ENCODE peak calls at places on chromosomes 11 and 22, in seven cellular contexts. O is HCT116; V is HL-60; G is RWPE1; S is pancreas; D is CD4-positive, alpha-beta T cell; F is cardiac muscle cell. T is an unnamed sample.
A peak's percentile ranks its signal among the peaks of the same experiment; 100 is the strongest.

GRCh38 chr22:21942407-21942895 is 10.2 kb downstream of the PPM1F start:
- DNase-seq in V (peak; percentile 29), D (no peak), S (peak; percentile 39), G (peak; percentile 63), O (peak; percentile 44), F (peak; percentile 83), T (no peak)

GRCh38 chr11:64206457-64207246 is at the start of gene FERMT3:
- DNase-seq in G (no peak), S (no peak), O (no peak), F (no peak), V (peak; percentile 95), D (peak; percentile 71), T (no peak)

GRCh38 chr11:28153586-28153985 is 45.4 kb downstream of the METTL15 start:
- DNase-seq in F (no peak), V (no peak), D (no peak), O (no peak), G (no peak), S (no peak), T (no peak)

GRCh38 chr22:30909306-30909705 is 59.3 kb downstream of the MORC2 start:
- DNase-seq in G (no peak), F (no peak), V (no peak), S (no peak), O (no peak), D (no peak), T (no peak)

GRCh38 chr11:74159642-74160041 is 11.2 kb downstream of the C2CD3 start:
- DNase-seq in S (no peak), D (no peak), G (no peak), O (no peak), F (no peak), V (no peak), T (no peak)

GRCh38 chr11:43392713-43393112 is 34.0 kb downstream of the TTC17 start:
- DNase-seq in V (no peak), O (no peak), F (no peak), D (no peak), G (no peak), S (no peak), T (no peak)

GRCh38 chr11:23727821-23728220 is 769.0 kb upstream of the LUZP2 start:
- DNase-seq in V (no peak), G (peak; percentile 62), F (peak; percentile 43), D (no peak), S (no peak), O (no peak), T (peak; percentile 8)

GRCh38 chr11:103380031-103380430 is 270.8 kb downstream of the DYNC2H1 start:
- DNase-seq in D (no peak), V (no peak), G (no peak), S (no peak), F (no peak), O (no peak), T (no peak)

GRCh38 chr22:44765571-44766285 is 13.4 kb downstream of the ARHGAP8 start:
- DNase-seq in S (no peak), F (peak; percentile 13), V (no peak), D (no peak), G (no peak), O (no peak), T (no peak)

GRCh38 chr11:35087648-35088047 is 51.3 kb upstream of the CD44 start:
- DNase-seq in G (no peak), F (peak; percentile 90), S (no peak), O (no peak), V (peak; percentile 61), D (no peak), T (no peak)

GRCh38 chr22:23431337-23432072 is 148.6 kb downstream of the IGLL1 start:
- DNase-seq in O (no peak), G (no peak), F (peak; percentile 13), S (no peak), V (no peak), D (no peak), T (peak; percentile 68)

GRCh38 chr11:12696911-12697581 is 22.8 kb downstream of the TEAD1 start:
- DNase-seq in D (no peak), S (no peak), O (peak; percentile 57), V (no peak), F (no peak), G (peak; percentile 72), T (no peak)

DNA sequence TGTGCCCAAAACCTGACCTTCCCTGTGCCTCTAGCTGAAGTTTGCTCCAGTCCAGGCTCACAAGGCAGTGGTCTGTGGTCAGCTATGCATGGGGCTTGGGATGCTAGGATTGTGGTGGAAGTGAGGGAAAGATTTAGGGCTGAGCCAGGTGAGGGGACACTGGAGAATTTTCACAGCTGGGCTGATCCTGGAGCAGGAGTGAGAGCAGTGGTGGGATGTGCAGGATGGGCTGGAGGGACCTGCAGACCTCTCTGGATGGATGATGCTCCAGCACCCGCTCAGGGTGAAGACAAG is 23.9 kb upstream of the KDM2A start:
- DNase-seq in D (no peak), V (no peak), F (no peak), G (no peak), S (no peak), O (no peak), T (no peak)
- H3K27ac ChIP-seq in D (no peak overlapping the region), V (no peak overlapping the region), F (no peak overlapping the region), G (no peak overlapping the region), S (no peak overlapping the region), O (no peak overlapping the region), T (no peak overlapping the region)

DNA sequence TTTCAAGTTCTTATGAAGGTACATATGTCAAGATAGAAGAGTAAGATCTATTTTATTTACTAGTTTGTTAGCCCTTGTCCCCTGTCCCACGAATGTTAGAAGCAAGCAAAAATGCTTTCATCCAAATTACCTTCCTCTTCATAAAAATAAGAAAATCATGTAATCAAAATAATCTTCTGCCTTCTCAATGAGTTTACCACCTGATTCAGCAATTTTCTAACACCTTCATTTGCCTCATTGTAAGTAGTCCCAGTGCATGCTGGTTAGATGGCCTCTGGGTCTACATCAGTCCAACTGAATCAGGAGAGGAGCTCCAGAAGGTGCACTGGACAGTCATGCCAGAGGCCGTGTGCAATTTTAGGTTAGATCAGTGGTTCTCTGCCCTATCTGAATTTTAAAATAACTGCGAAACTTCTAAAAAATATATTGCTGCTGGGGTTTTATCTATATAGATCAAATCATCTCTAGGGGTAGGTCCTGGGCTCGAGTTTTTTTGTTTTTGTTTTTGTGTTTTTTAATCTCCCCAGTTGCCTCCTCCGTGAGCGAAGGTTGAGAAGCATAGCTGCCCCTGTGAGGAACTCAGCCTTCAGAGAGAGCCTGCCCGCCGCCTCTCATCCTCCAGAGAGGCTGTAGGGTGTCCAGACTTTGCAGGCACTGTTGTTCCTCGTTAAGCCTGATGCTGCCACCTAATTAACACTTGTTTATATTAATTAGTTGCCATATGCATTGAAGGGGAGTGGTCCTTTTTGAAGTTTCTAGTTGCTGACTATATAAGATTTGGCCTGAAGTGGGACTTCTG is 32.2 kb downstream of the C22orf31 start:
- DNase-seq in V (no peak), D (no peak), G (no peak), O (no peak), F (no peak), S (no peak), T (no peak)
- H3K27ac ChIP-seq in V (no peak overlapping the region), D (no peak overlapping the region), G (no peak overlapping the region), O (peak overlapping the region; percentile 97), F (peak overlapping the region; percentile 93), S (no peak overlapping the region), T (peak overlapping the region; percentile 91)

GRCh38 chr11:117484159-117484558 is 156.5 kb downstream of the CEP164 start:
- DNase-seq in V (no peak), F (no peak), O (no peak), D (no peak), S (no peak), G (no peak), T (no peak)
- H3K27ac ChIP-seq in V (no peak overlapping the region), F (no peak overlapping the region), O (no peak overlapping the region), D (no peak overlapping the region), S (no peak overlapping the region), G (no peak overlapping the region), T (no peak overlapping the region)

GRCh38 chr11:90803366-90803765 is 580.5 kb upstream of the CHORDC1 start:
- DNase-seq in O (no peak), D (no peak), V (no peak), F (no peak), S (no peak), G (peak; percentile 43), T (no peak)

GRCh38 chr11:90803781-90804180 is 580.9 kb upstream of the CHORDC1 start:
- DNase-seq in D (no peak), F (no peak), V (no peak), G (no peak), O (no peak), S (no peak), T (no peak)

DNA sequence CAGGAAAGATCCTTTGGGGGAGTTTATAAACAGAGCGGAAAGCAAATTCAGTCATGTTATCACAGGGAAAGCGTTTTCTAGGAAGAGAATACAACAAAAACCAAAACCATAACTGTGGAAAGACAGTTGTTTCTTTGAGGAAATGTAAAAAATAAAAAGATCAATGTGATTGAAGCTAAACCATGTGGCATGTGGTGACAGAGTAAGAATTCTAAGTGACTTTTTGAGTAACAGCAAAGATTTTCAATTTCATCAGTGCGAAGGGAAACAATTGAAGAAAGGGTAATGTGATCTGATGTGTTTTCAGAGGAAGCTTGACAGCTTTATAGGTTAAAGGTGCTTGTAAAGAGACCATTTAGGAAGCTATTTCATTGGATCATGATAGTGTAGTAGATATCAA is 575.9 kb upstream of the CHORDC1 start:
- DNase-seq in G (no peak), O (no peak), D (no peak), F (no peak), S (no peak), V (no peak), T (no peak)
- H3K27ac ChIP-seq in G (no peak overlapping the region), O (no peak overlapping the region), D (no peak overlapping the region), F (no peak overlapping the region), S (no peak overlapping the region), V (no peak overlapping the region), T (no peak overlapping the region)

GRCh38 chr22:37508431-37508963 is 10.7 kb downstream of the CARD10 start:
- DNase-seq in G (no peak), O (no peak), F (no peak), D (no peak), S (no peak), V (no peak), T (no peak)
- H3K27ac ChIP-seq in G (peak overlapping the region; percentile 96), O (no peak overlapping the region), F (no peak overlapping the region), D (no peak overlapping the region), S (peak overlapping the region; percentile 19), V (no peak overlapping the region), T (peak overlapping the region; percentile 80)

DNA sequence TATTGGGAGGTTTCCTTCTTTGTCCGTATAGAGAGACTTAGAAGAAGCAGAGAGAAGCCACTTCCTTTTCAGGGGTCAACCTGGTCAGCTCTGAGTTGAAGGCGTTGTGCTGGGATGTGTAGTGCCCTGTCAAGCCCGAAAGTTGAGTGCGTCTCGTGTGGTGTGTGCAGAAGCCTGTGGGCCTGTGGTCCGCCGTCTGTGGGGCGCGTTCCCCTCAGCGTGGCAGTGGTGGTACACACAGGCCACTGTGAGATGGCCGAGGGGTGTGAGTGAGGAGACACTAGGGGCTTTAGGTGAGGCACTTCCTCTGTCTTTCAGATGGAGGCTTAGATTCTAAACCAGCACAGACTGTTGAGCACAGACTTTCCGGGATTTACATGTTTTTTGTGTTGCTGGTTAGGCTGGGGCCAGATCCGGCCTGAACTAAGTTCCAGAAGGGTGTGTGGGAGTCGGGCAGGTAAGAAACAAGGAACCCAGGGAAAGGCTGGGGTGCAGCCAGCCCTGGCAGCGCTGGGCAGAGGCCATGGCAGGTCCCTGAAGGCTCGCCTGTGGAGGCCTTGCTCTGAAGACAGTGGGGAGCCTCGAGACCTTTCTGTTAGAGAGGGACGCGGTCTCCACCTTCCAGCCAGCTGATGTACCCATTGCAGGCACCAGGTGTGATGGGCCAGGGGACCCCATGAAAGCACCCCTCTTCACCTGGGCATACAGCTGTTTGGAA is 194.2 kb downstream of the TBC1D22A start:
- DNase-seq in G (no peak), V (no peak), S (no peak), F (no peak), D (no peak), O (no peak), T (no peak)
- H3K27ac ChIP-seq in G (no peak overlapping the region), V (no peak overlapping the region), S (no peak overlapping the region), F (no peak overlapping the region), D (no peak overlapping the region), O (no peak overlapping the region), T (no peak overlapping the region)

T was measured in hepatocyte.